ENCODE peak calls at places on chromosomes 12 and 14, in seven cellular contexts. Y is neuronal stem cell, N is mesenchymal stem cell, B is IMR-90, P is H9, T is H1, S is trophoblast cell. I is an unnamed sample.

GRCh38 chr12:26121841-26122680 is 2.8 kb downstream of the BHLHE41 start:
- DNase-seq in Y (no peak), S (peak), B (peak), P (peak), T (no peak), N (peak), I (peak)

GRCh38 chr12:125687403-125687802 is 622.2 kb downstream of the AACS start:
- DNase-seq in P (no peak), N (no peak), B (no peak), T (no peak), S (no peak), Y (no peak), I (no peak)

GRCh38 chr14:67411820-67412421 is at the start of gene PLEK2:
- DNase-seq in N (no peak), B (no peak), S (peak), Y (no peak), T (no peak), P (no peak), I (no peak)

GRCh38 chr14:56555921-56556570 is 23.6 kb upstream of the TMEM260 start:
- DNase-seq in S (peak), N (peak), P (no peak), Y (peak), T (no peak), B (peak), I (peak)

GRCh38 chr12:108801736-108802665 is 55.4 kb downstream of the SSH1 start:
- DNase-seq in Y (peak), N (peak), B (peak), S (peak), T (peak), P (peak), I (peak)

GRCh38 chr12:95593266-95593871 is 42.1 kb upstream of the USP44 start:
- DNase-seq in S (no peak), B (no peak), T (no peak), Y (no peak), P (no peak), N (no peak), I (no peak)

GRCh38 chr14:51963164-51963733 is 26.1 kb upstream of the RTRAF start:
- DNase-seq in Y (no peak), P (no peak), N (peak), T (no peak), B (peak), S (no peak), I (no peak)

GRCh38 chr12:6850796-6851152 is 312 bp downstream of the CDCA3 start:
- DNase-seq in T (no peak), P (no peak), N (no peak), S (no peak), Y (no peak), B (no peak), I (no peak)

GRCh38 chr14:33754264-33754663 is 196.6 kb downstream of the EGLN3 start:
- DNase-seq in N (peak), Y (no peak), B (no peak), S (peak), T (no peak), P (peak), I (peak)

GRCh38 chr12:1212529-1212928 is 221.5 kb downstream of the ERC1 start:
- DNase-seq in Y (no peak), P (peak), S (no peak), B (no peak), N (no peak), T (peak), I (peak)

GRCh38 chr12:31000751-31001150 is 72.9 kb upstream of the DDX11 start:
- DNase-seq in N (peak), S (no peak), Y (no peak), B (peak), T (no peak), P (no peak), I (no peak)

GRCh38 chr14:35347323-35348043 is 55.3 kb downstream of the PSMA6 start:
- DNase-seq in Y (no peak), S (peak), B (no peak), T (no peak), N (no peak), P (no peak), I (peak)

GRCh38 chr14:70692210-70692609 is 50.5 kb downstream of the TTC9 start:
- DNase-seq in N (no peak), P (no peak), S (peak), B (no peak), Y (no peak), T (no peak), I (peak)

GRCh38 chr14:68841030-68841809 is 48.4 kb upstream of the ZFP36L1 start:
- DNase-seq in T (no peak), Y (no peak), S (no peak), N (no peak), P (no peak), B (peak), I (no peak)

GRCh38 chr12:119071638-119072231 is 90.4 kb downstream of the SRRM4 start:
- DNase-seq in T (no peak), S (no peak), P (no peak), B (no peak), Y (no peak), N (no peak), I (no peak)

GRCh38 chr14:51922624-51923023 is 62.2 kb downstream of the GNG2 start:
- DNase-seq in P (no peak), T (no peak), S (no peak), N (peak), B (peak), Y (peak), I (no peak)

GRCh38 chr12:106139422-106140141 is 828 bp upstream of the NUAK1 start:
- DNase-seq in N (peak), S (peak), Y (peak), B (peak), P (peak), T (peak), I (peak)

GRCh38 chr14:60276347-60276746 is 27.3 kb downstream of the PPM1A start:
- DNase-seq in P (no peak), B (no peak), S (peak), Y (no peak), N (peak), T (no peak), I (no peak)

GRCh38 chr12:64610092-64610659 is at the start of gene RASSF3:
- DNase-seq in P (peak), B (peak), S (peak), T (no peak), N (peak), Y (peak), I (peak)

GRCh38 chr14:60317609-60318008 is 68.6 kb downstream of the PPM1A start:
- DNase-seq in P (peak), S (no peak), Y (no peak), N (no peak), B (no peak), T (no peak), I (peak)

GRCh38 chr14:34129927-34130552 is 179.2 kb upstream of the EGLN3 start:
- DNase-seq in B (no peak), N (no peak), S (no peak), T (no peak), P (no peak), Y (no peak), I (no peak)

GRCh38 chr14:77225254-77225653 is 43.7 kb downstream of the TMEM63C start:
- DNase-seq in P (no peak), S (no peak), N (no peak), Y (no peak), B (no peak), T (no peak), I (no peak)

DNA sequence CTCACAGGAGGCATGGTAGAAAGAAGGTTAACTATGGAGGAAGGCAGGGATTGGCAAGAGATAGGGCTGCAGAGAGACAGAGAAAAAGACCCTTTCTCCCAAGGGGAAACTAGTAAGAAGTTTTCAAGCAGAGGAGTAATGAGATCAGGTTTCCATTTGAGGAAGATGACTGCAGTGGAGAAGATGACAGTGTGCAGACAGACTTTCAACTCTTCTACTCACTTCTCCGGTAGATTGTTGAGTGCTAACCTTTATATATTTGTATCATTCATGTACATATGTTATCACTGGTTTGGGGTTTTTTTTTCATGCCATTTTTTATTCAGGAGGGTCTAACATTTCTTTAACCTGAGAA is 5.9 kb upstream of the B3GNT4 start:
- DNase-seq in N (no peak), T (no peak), Y (no peak), S (no peak), P (no peak), B (peak), I (no peak)
- H3K18ac ChIP-seq in N (no peak), T (no peak), Y (no peak), S (no peak), P (no peak), B (peak), I (no peak)

DNA sequence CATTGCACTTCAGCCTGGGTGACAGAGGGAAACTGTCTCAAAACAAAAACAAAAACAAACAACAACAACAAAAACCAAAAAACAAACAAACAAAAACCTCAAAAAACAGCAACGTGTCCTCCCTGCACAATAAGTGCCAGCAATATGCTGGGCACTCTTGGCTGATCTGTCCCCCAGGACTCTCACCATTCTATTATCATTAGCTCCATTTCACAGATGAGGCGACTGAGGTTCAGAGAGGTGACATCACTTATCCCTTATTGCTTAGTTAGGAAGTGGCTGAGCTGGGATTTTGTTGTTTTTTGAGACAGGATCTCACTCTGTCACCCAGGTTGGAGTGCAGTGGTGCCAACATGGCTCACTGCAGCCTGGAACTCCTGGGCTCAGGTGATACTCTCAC is 33.0 kb upstream of the CCDC63 start:
- DNase-seq in P (no peak), S (no peak), T (no peak), Y (no peak), B (no peak), N (no peak), I (no peak)
- H3K18ac ChIP-seq in P (no peak), S (no peak), T (no peak), Y (no peak), B (no peak), N (no peak), I (no peak)

DNA sequence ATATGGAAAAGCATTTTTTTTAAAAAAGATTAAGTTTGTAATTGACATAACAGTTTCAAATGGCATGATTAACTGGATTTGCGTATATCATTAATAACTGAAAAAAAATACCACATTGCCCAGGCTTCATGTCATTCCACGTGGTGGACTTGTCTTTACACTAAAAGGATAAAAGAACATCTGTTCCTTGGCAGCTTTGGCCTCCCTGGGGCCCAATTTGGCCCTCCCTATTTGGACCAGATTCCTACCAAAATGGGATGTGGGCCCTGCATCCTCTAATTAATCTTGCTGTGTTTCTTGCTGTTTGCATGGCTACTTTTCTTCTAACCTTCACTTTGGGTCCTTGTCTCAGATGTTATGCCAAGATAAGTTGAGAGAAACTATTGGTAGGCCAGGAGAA is 57.6 kb downstream of the PTHLH start:
- DNase-seq in T (no peak), N (no peak), Y (no peak), S (no peak), B (no peak), P (no peak), I (no peak)
- H3K18ac ChIP-seq in T (no peak), N (no peak), Y (no peak), S (no peak), B (no peak), P (no peak), I (no peak)

DNA sequence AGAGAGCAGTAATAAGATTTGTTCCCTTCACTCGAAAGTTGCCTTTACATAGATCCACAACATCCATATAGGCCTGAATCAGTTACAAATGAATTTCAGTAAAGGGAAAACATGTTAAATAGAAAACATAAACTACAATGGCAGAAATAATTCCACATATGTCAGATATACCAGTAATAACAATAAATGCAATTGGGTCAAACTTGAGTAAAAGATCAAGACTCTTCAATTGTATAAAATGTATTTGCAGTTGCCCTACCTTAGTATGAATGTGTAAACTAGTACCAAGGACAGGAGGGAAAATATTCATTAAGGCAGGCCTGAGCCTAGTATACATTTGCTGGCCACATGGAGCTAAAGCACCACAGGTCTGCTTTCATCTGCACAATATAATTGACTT is 17.6 kb downstream of the NOS1 start:
- DNase-seq in N (no peak), Y (no peak), P (no peak), T (no peak), B (no peak), S (no peak), I (no peak)
- H3K18ac ChIP-seq in N (no peak), Y (no peak), P (no peak), T (no peak), B (no peak), S (no peak), I (no peak)

DNA sequence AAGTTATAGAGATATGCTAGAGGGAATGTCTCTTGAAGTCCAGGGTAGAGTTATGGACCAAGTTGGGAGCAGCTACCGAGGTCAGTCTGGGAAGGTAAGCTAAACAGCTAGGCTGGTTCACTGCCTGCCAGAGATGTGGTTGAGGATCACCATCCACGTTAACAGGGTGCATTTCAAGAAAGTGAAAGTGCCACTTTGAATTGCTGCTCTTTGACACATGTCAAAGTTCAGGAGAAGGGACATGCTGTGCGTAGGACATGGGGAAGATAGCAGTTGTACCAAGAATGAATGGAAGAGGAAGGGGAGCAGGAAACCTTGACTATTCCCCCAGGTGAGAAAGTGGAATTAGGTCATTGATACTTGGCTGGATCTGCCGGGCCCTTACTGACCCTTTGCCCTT is 49.5 kb downstream of the MAX start:
- DNase-seq in S (no peak), N (no peak), B (no peak), Y (no peak), T (no peak), P (no peak), I (no peak)
- H3K18ac ChIP-seq in S (no peak), N (no peak), B (no peak), Y (no peak), T (no peak), P (no peak), I (no peak)

DNA sequence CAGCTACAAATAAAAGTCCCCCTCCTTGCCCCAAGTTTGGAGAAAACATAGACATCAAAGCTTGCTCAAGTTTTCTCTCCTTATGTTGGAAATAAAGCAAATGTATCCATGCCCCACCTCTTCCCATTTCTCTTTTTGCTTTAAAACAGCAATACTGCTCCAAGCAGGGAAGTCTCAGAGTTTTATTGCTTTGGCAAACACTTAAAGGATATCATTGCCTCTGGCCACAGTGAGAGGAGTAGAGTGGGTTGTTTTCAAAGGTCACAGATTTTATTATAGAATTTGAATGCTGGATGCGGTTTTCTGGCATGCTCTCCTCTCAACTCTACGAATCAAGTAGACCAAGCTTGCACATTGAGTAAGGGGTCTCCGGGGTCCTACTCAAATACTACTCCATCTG is 149.7 kb downstream of the TTC7B start:
- DNase-seq in P (no peak), N (no peak), T (no peak), Y (no peak), B (no peak), S (no peak), I (no peak)
- H3K18ac ChIP-seq in P (no peak), N (no peak), T (no peak), Y (no peak), B (no peak), S (no peak), I (no peak)

I was measured in mesendoderm.